ENCODE peak calls at places on chromosomes 11 and 22, in four cellular contexts. One of them, this sample, is unnamed. For H3K4me1, the result is how much of the 10 kb centered on the place peaks cover.

GRCh38 chr11:61023086-61024035 is 51.9 kb downstream of the CD6 start:
- DNase-seq in sigmoid colon: peak
- DNase-seq in mammary epithelial cell: no peak
- DNase-seq in transverse colon: peak
- DNase-seq in this sample: no peak

GRCh38 chr11:74332272-74332671 is 20.8 kb upstream of the P4HA3 start:
- DNase-seq in sigmoid colon: no peak
- DNase-seq in mammary epithelial cell: no peak
- DNase-seq in transverse colon: no peak
- DNase-seq in this sample: no peak

GRCh38 chr22:37282385-37282677 is at the start of gene CYTH4:
- DNase-seq in sigmoid colon: peak
- DNase-seq in mammary epithelial cell: peak
- DNase-seq in transverse colon: peak
- DNase-seq in this sample: peak

GRCh38 chr11:72308226-72309073 is 64.5 kb upstream of the PHOX2A start:
- DNase-seq in sigmoid colon: no peak
- DNase-seq in mammary epithelial cell: peak
- DNase-seq in transverse colon: no peak
- DNase-seq in this sample: no peak

GRCh38 chr11:2779981-2780849 is 80.4 kb upstream of the KCNQ1OT1 start:
- DNase-seq in sigmoid colon: peak
- DNase-seq in mammary epithelial cell: no peak
- DNase-seq in transverse colon: peak
- DNase-seq in this sample: peak

GRCh38 chr11:70696564-70696963 is 298.2 kb downstream of the CTTN start:
- DNase-seq in sigmoid colon: no peak
- DNase-seq in mammary epithelial cell: no peak
- DNase-seq in transverse colon: no peak
- DNase-seq in this sample: no peak

GRCh38 chr22:20238567-20239062 is 29.5 kb downstream of the RTN4R start:
- DNase-seq in sigmoid colon: no peak
- DNase-seq in mammary epithelial cell: peak
- DNase-seq in transverse colon: peak
- DNase-seq in this sample: peak

GRCh38 chr11:65476632-65477270 is 22.1 kb upstream of the MALAT1 start:
- DNase-seq in sigmoid colon: peak
- DNase-seq in mammary epithelial cell: no peak
- DNase-seq in transverse colon: peak
- DNase-seq in this sample: no peak

GRCh38 chr11:34416746-34417145 is 22.0 kb upstream of the CAT start:
- DNase-seq in sigmoid colon: no peak
- DNase-seq in mammary epithelial cell: no peak
- DNase-seq in transverse colon: no peak
- DNase-seq in this sample: no peak

GRCh38 chr11:112770487-112770886 is 190.7 kb upstream of the NCAM1 start:
- DNase-seq in sigmoid colon: no peak
- DNase-seq in mammary epithelial cell: no peak
- DNase-seq in transverse colon: no peak
- DNase-seq in this sample: no peak

GRCh38 chr22:31394326-31394725 is 5.1 kb upstream of the DRG1 start:
- DNase-seq in sigmoid colon: no peak
- DNase-seq in mammary epithelial cell: no peak
- DNase-seq in transverse colon: no peak
- DNase-seq in this sample: no peak

GRCh38 chr11:111335596-111335995 is 37.2 kb downstream of the POU2AF3 start:
- DNase-seq in sigmoid colon: no peak
- DNase-seq in mammary epithelial cell: peak
- DNase-seq in transverse colon: no peak
- DNase-seq in this sample: no peak

GRCh38 chr11:66289548-66290331 is 797 bp upstream of the YIF1A start:
- DNase-seq in sigmoid colon: no peak
- DNase-seq in mammary epithelial cell: no peak
- DNase-seq in transverse colon: peak
- DNase-seq in this sample: no peak

GRCh38 chr11:63635762-63636465 is 21.7 kb upstream of the PLAAT3 start:
- DNase-seq in sigmoid colon: peak
- DNase-seq in mammary epithelial cell: peak
- DNase-seq in transverse colon: peak
- DNase-seq in this sample: peak

GRCh38 chr22:42905217-42905616 is 48.1 kb upstream of the ARFGAP3 start:
- DNase-seq in sigmoid colon: no peak
- DNase-seq in mammary epithelial cell: no peak
- DNase-seq in transverse colon: no peak
- DNase-seq in this sample: no peak

GRCh38 chr11:28727254-28727653 is 619.1 kb downstream of the METTL15 start:
- DNase-seq in sigmoid colon: no peak
- DNase-seq in mammary epithelial cell: no peak
- DNase-seq in transverse colon: no peak
- DNase-seq in this sample: no peak

GRCh38 chr11:115659061-115659963 is 155.1 kb upstream of the CADM1 start:
- DNase-seq in sigmoid colon: no peak
- DNase-seq in mammary epithelial cell: peak
- DNase-seq in transverse colon: no peak
- DNase-seq in this sample: no peak

GRCh38 chr11:131579932-131580387 is 209.5 kb downstream of the NTM start:
- DNase-seq in sigmoid colon: no peak
- DNase-seq in mammary epithelial cell: peak
- DNase-seq in transverse colon: no peak
- DNase-seq in this sample: no peak

GRCh38 chr11:94602430-94603372 is 35.5 kb downstream of the PIWIL4 start:
- DNase-seq in sigmoid colon: peak
- DNase-seq in mammary epithelial cell: peak
- DNase-seq in transverse colon: peak
- DNase-seq in this sample: no peak
- TF ChIP-seq CTCF in sigmoid colon: no peak
- TF ChIP-seq CTCF in mammary epithelial cell: peak
- TF ChIP-seq CTCF in transverse colon: no peak
- TF ChIP-seq CTCF in this sample: peak

GRCh38 chr11:128563942-128564641 is 23.3 kb downstream of the ETS1 start:
- DNase-seq in sigmoid colon: peak
- DNase-seq in mammary epithelial cell: no peak
- DNase-seq in transverse colon: no peak
- DNase-seq in this sample: no peak
- H3K4me1 ChIP-seq in sigmoid colon: under half
- H3K4me1 ChIP-seq in mammary epithelial cell: under half
- H3K4me1 ChIP-seq in transverse colon: under half
- H3K4me1 ChIP-seq in this sample: under half

GRCh38 chr11:92340839-92341238 is 116.2 kb downstream of the FAT3 start:
- DNase-seq in sigmoid colon: no peak
- DNase-seq in mammary epithelial cell: peak
- DNase-seq in transverse colon: peak
- DNase-seq in this sample: no peak
- TF ChIP-seq CTCF in sigmoid colon: no peak
- TF ChIP-seq CTCF in mammary epithelial cell: peak
- TF ChIP-seq CTCF in transverse colon: no peak
- TF ChIP-seq CTCF in this sample: no peak

DNA sequence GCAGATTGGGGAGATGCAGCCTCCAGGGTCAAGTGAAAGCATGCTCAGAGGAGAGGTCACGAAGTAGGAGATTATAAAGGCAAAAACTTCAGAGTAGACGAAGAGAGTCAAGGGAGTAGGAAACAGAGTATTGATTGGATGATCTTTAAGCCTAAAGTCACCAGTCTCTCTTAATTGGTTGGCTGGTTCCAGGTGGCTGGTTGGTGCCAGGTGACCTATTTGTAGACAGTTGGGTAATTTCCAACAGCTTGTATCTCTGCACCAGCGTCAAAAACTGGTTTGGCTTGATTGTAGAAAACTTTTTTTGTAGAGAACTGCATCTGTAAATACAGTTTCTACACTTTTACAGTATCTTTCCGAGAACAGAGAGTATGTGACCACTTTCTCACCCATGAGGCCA is 75.7 kb upstream of the CCDC90B start:
- DNase-seq in sigmoid colon: no peak
- DNase-seq in mammary epithelial cell: no peak
- DNase-seq in transverse colon: no peak
- DNase-seq in this sample: no peak
- H3K4me1 ChIP-seq in sigmoid colon: under half
- H3K4me1 ChIP-seq in mammary epithelial cell: under half
- H3K4me1 ChIP-seq in transverse colon: under half
- H3K4me1 ChIP-seq in this sample: under half

GRCh38 chr22:41832553-41833368 is at the start of gene SREBF2:
- DNase-seq in sigmoid colon: peak
- DNase-seq in mammary epithelial cell: peak
- DNase-seq in transverse colon: peak
- DNase-seq in this sample: peak
- TF ChIP-seq CTCF in sigmoid colon: no peak
- TF ChIP-seq CTCF in mammary epithelial cell: no peak
- TF ChIP-seq CTCF in transverse colon: no peak
- TF ChIP-seq CTCF in this sample: no peak

GRCh38 chr22:21945453-21946261 is 7.0 kb downstream of the PPM1F start:
- DNase-seq in sigmoid colon: no peak
- DNase-seq in mammary epithelial cell: no peak
- DNase-seq in transverse colon: no peak
- DNase-seq in this sample: no peak
- H3K4me1 ChIP-seq in sigmoid colon: half or more
- H3K4me1 ChIP-seq in mammary epithelial cell: under half
- H3K4me1 ChIP-seq in transverse colon: under half
- H3K4me1 ChIP-seq in this sample: under half

GRCh38 chr11:119583585-119583984 is 145.4 kb downstream of the NECTIN1 start:
- DNase-seq in sigmoid colon: no peak
- DNase-seq in mammary epithelial cell: no peak
- DNase-seq in transverse colon: no peak
- DNase-seq in this sample: no peak
- TF ChIP-seq CTCF in sigmoid colon: no peak
- TF ChIP-seq CTCF in mammary epithelial cell: peak
- TF ChIP-seq CTCF in transverse colon: no peak
- TF ChIP-seq CTCF in this sample: no peak

GRCh38 chr11:100760766-100761165 is 73.7 kb downstream of the ARHGAP42 start:
- DNase-seq in sigmoid colon: no peak
- DNase-seq in mammary epithelial cell: no peak
- DNase-seq in transverse colon: peak
- DNase-seq in this sample: no peak
- H3K4me1 ChIP-seq in sigmoid colon: under half
- H3K4me1 ChIP-seq in mammary epithelial cell: under half
- H3K4me1 ChIP-seq in transverse colon: under half
- H3K4me1 ChIP-seq in this sample: under half

This sample was measured in lung.